ENCODE peak calls at places on chromosomes 6 and 20, in eight cellular contexts. One of them, this sample, is unnamed.

GRCh38 chr6:119713903-119714302 is 364.3 kb upstream of the MAN1A1 start:
- DNase-seq in IMR-90: no peak
- DNase-seq in A549: no peak
- DNase-seq in SK-N-SH: no peak
- DNase-seq in GM12878: no peak
- DNase-seq in K562: no peak
- DNase-seq in H1: no peak
- DNase-seq in HepG2: no peak
- DNase-seq in this sample: no peak

GRCh38 chr6:21648475-21649050 is 55.0 kb downstream of the SOX4 start:
- DNase-seq in IMR-90: no peak
- DNase-seq in A549: no peak
- DNase-seq in SK-N-SH: no peak
- DNase-seq in GM12878: no peak
- DNase-seq in K562: no peak
- DNase-seq in H1: no peak
- DNase-seq in HepG2: no peak
- DNase-seq in this sample: no peak

GRCh38 chr6:127821431-127821830 is 79.4 kb downstream of the THEMIS start:
- DNase-seq in IMR-90: no peak
- DNase-seq in A549: no peak
- DNase-seq in SK-N-SH: no peak
- DNase-seq in GM12878: no peak
- DNase-seq in K562: no peak
- DNase-seq in H1: no peak
- DNase-seq in HepG2: no peak
- DNase-seq in this sample: no peak

GRCh38 chr6:73566954-73567591 is 46.2 kb upstream of the EEF1A1 start:
- DNase-seq in IMR-90: peak; percentile 35
- DNase-seq in A549: peak; percentile 91
- DNase-seq in SK-N-SH: no peak
- DNase-seq in GM12878: no peak
- DNase-seq in K562: peak; percentile 39
- DNase-seq in H1: no peak
- DNase-seq in HepG2: peak; percentile 96
- DNase-seq in this sample: peak; percentile 75

GRCh38 chr6:71258078-71258866 is 30.3 kb upstream of the OGFRL1 start:
- DNase-seq in IMR-90: no peak
- DNase-seq in A549: no peak
- DNase-seq in SK-N-SH: no peak
- DNase-seq in GM12878: no peak
- DNase-seq in K562: no peak
- DNase-seq in H1: no peak
- DNase-seq in HepG2: no peak
- DNase-seq in this sample: no peak

GRCh38 chr6:119814609-119815400 is 465.2 kb upstream of the MAN1A1 start:
- DNase-seq in IMR-90: no peak
- DNase-seq in A549: no peak
- DNase-seq in SK-N-SH: no peak
- DNase-seq in GM12878: no peak
- DNase-seq in K562: no peak
- DNase-seq in H1: no peak
- DNase-seq in HepG2: no peak
- DNase-seq in this sample: no peak

GRCh38 chr6:151098166-151098565 is 141.6 kb upstream of the AKAP12 start:
- DNase-seq in IMR-90: no peak
- DNase-seq in A549: no peak
- DNase-seq in SK-N-SH: no peak
- DNase-seq in GM12878: no peak
- DNase-seq in K562: no peak
- DNase-seq in H1: no peak
- DNase-seq in HepG2: no peak
- DNase-seq in this sample: no peak

GRCh38 chr6:26155066-26155925 is 68.1 kb downstream of the HFE start:
- DNase-seq in IMR-90: no peak
- DNase-seq in A549: peak; percentile 26
- DNase-seq in SK-N-SH: peak; percentile 51
- DNase-seq in GM12878: no peak
- DNase-seq in K562: peak; percentile 53
- DNase-seq in H1: no peak
- DNase-seq in HepG2: peak; percentile 43
- DNase-seq in this sample: no peak

GRCh38 chr6:55449219-55449618 is 122.0 kb downstream of the GFRAL start:
- DNase-seq in IMR-90: no peak
- DNase-seq in A549: peak; percentile 35
- DNase-seq in SK-N-SH: no peak
- DNase-seq in GM12878: no peak
- DNase-seq in K562: no peak
- DNase-seq in H1: no peak
- DNase-seq in HepG2: no peak
- DNase-seq in this sample: no peak

GRCh38 chr6:163526356-163526755 is 111.8 kb downstream of the QKI start:
- DNase-seq in IMR-90: no peak
- DNase-seq in A549: no peak
- DNase-seq in SK-N-SH: no peak
- DNase-seq in GM12878: no peak
- DNase-seq in K562: no peak
- DNase-seq in H1: no peak
- DNase-seq in HepG2: no peak
- DNase-seq in this sample: no peak

GRCh38 chr6:131164506-131164905 is 29.2 kb downstream of the AKAP7 start:
- DNase-seq in IMR-90: peak; percentile 14
- DNase-seq in A549: no peak
- DNase-seq in SK-N-SH: no peak
- DNase-seq in GM12878: no peak
- DNase-seq in K562: no peak
- DNase-seq in H1: no peak
- DNase-seq in HepG2: peak; percentile 10
- DNase-seq in this sample: no peak

GRCh38 chr20:33444797-33445560 is 1.4 kb upstream of the SNTA1 start:
- DNase-seq in IMR-90: no peak
- DNase-seq in A549: peak; percentile 36
- DNase-seq in SK-N-SH: no peak
- DNase-seq in GM12878: no peak
- DNase-seq in K562: peak; percentile 55
- DNase-seq in H1: no peak
- DNase-seq in HepG2: peak; percentile 75
- DNase-seq in this sample: no peak

GRCh38 chr6:67680297-67680932 is 954.7 kb upstream of the ADGRB3 start:
- DNase-seq in IMR-90: peak; percentile 11
- DNase-seq in A549: no peak
- DNase-seq in SK-N-SH: no peak
- DNase-seq in GM12878: no peak
- DNase-seq in K562: no peak
- DNase-seq in H1: no peak
- DNase-seq in HepG2: no peak
- DNase-seq in this sample: no peak

GRCh38 chr6:98574991-98575390 is 259.4 kb upstream of the POU3F2 start:
- DNase-seq in IMR-90: no peak
- DNase-seq in A549: peak; percentile 0
- DNase-seq in SK-N-SH: peak; percentile 70
- DNase-seq in GM12878: no peak
- DNase-seq in K562: peak; percentile 0
- DNase-seq in H1: no peak
- DNase-seq in HepG2: peak; percentile 45
- DNase-seq in this sample: no peak

GRCh38 chr20:47982574-47983360 is 197.5 kb upstream of the SULF2 start:
- DNase-seq in IMR-90: no peak
- DNase-seq in A549: no peak
- DNase-seq in SK-N-SH: no peak
- DNase-seq in GM12878: no peak
- DNase-seq in K562: no peak
- DNase-seq in H1: no peak
- DNase-seq in HepG2: no peak
- DNase-seq in this sample: no peak

GRCh38 chr20:40945754-40946451 is 82.7 kb upstream of the TOP1 start:
- DNase-seq in IMR-90: peak; percentile 52
- DNase-seq in A549: peak; percentile 59
- DNase-seq in SK-N-SH: peak; percentile 83
- DNase-seq in GM12878: no peak
- DNase-seq in K562: peak; percentile 57
- DNase-seq in H1: peak; percentile 76
- DNase-seq in HepG2: peak; percentile 72
- DNase-seq in this sample: peak; percentile 19
- TF ChIP-seq RAD21 in IMR-90: peak; percentile 64
- TF ChIP-seq RAD21 in A549: peak; percentile 51
- TF ChIP-seq RAD21 in SK-N-SH: peak; percentile 95
- TF ChIP-seq RAD21 in GM12878: peak; percentile 70
- TF ChIP-seq RAD21 in K562: peak; percentile 54
- TF ChIP-seq RAD21 in H1: peak; percentile 97
- TF ChIP-seq RAD21 in HepG2: peak; percentile 93
- TF ChIP-seq RAD21 in this sample: peak; percentile 83

GRCh38 chr6:1082040-1082935 is 229.6 kb upstream of the FOXQ1 start:
- DNase-seq in IMR-90: peak; percentile 73
- DNase-seq in A549: no peak
- DNase-seq in SK-N-SH: no peak
- DNase-seq in GM12878: no peak
- DNase-seq in K562: no peak
- DNase-seq in H1: no peak
- DNase-seq in HepG2: no peak
- DNase-seq in this sample: no peak
- TF ChIP-seq RAD21 in IMR-90: no peak
- TF ChIP-seq RAD21 in A549: no peak
- TF ChIP-seq RAD21 in SK-N-SH: no peak
- TF ChIP-seq RAD21 in GM12878: no peak
- TF ChIP-seq RAD21 in K562: no peak
- TF ChIP-seq RAD21 in H1: no peak
- TF ChIP-seq RAD21 in HepG2: no peak
- TF ChIP-seq RAD21 in this sample: no peak

DNA sequence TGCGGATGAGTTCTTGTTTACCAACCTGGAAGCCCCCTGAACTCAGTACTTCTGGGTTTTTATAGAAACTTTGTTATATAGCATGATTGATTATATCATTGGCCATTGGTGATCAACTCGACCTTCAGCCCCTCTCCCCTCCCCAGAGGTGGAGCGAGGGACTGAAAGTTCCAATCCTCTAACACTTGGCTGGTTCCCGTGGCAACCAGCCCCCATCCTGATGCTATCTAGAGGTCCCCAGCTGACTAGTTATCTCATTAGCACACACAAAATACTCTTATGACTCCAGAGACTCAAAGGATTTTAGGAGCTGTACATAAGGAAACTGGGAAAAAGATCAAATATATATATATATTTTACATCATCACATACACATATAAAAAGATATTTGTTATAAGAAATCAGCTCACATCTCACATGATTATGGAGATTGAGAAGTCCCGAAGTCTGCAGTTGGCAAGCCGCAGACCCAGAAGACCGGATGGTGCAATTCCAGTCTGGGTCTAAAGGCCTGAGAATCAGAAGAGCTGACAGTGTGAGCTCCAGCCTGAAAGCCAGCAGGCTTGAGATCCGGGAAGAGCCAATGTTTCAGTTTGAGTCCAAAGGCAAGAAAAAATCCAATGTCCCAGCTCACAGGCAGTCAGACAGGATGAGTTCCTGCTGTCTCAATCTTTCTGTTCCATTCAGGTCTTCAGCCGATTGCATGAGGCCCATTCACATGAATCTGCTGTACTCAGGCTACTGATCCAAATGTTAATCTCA is 179.3 kb upstream of the DTNBP1 start:
- DNase-seq in IMR-90: no peak
- DNase-seq in A549: no peak
- DNase-seq in SK-N-SH: no peak
- DNase-seq in GM12878: no peak
- DNase-seq in K562: no peak
- DNase-seq in H1: no peak
- DNase-seq in HepG2: no peak
- DNase-seq in this sample: no peak
- TF ChIP-seq RAD21 in IMR-90: no peak
- TF ChIP-seq RAD21 in A549: no peak
- TF ChIP-seq RAD21 in SK-N-SH: no peak
- TF ChIP-seq RAD21 in GM12878: no peak
- TF ChIP-seq RAD21 in K562: no peak
- TF ChIP-seq RAD21 in H1: no peak
- TF ChIP-seq RAD21 in HepG2: no peak
- TF ChIP-seq RAD21 in this sample: no peak

GRCh38 chr6:118372413-118372812 is 175.7 kb upstream of the PLN start:
- DNase-seq in IMR-90: peak; percentile 62
- DNase-seq in A549: no peak
- DNase-seq in SK-N-SH: peak; percentile 11
- DNase-seq in GM12878: no peak
- DNase-seq in K562: no peak
- DNase-seq in H1: no peak
- DNase-seq in HepG2: no peak
- DNase-seq in this sample: no peak
- TF ChIP-seq RAD21 in IMR-90: no peak
- TF ChIP-seq RAD21 in A549: no peak
- TF ChIP-seq RAD21 in SK-N-SH: no peak
- TF ChIP-seq RAD21 in GM12878: no peak
- TF ChIP-seq RAD21 in K562: no peak
- TF ChIP-seq RAD21 in H1: no peak
- TF ChIP-seq RAD21 in HepG2: no peak
- TF ChIP-seq RAD21 in this sample: no peak

DNA sequence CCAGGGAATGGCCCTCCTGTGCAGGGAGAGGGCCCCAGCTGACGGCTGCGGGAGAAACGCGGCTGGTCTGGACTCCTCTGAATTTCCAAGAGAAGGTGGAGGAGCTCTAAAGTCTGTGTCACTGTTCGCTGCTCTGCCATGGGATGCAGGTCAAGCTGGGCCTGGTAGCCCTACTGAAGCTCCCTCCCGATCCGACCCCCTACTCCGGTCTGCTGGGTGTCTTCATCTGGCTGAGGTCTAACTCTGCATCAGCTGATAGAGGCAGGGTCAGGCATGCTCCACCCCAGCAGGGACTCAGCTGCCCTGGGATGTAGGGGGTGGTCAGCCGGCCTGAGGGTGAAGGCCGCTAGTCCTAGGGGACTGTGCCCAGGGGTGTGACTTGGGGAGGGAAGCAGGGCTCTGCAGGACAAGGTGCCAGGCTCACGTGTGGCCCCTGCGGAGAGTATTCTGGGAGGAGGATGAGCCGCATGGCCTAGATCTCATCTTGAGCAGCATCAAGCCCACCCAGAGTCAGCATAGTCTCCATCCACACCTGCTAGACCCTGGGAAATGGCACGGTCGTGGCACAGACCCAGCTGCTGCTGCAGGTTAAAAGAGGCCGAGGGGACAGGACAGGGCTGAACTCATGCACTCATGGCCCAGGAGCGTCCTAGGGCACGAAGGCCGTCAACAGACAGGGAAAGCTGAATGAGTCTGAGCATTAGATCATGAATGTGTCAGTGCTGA is 1.4 kb downstream of the CST3 start:
- DNase-seq in IMR-90: no peak
- DNase-seq in A549: no peak
- DNase-seq in SK-N-SH: no peak
- DNase-seq in GM12878: no peak
- DNase-seq in K562: no peak
- DNase-seq in H1: no peak
- DNase-seq in HepG2: no peak
- DNase-seq in this sample: no peak
- TF ChIP-seq RAD21 in IMR-90: no peak
- TF ChIP-seq RAD21 in A549: no peak
- TF ChIP-seq RAD21 in SK-N-SH: no peak
- TF ChIP-seq RAD21 in GM12878: no peak
- TF ChIP-seq RAD21 in K562: no peak
- TF ChIP-seq RAD21 in H1: no peak
- TF ChIP-seq RAD21 in HepG2: no peak
- TF ChIP-seq RAD21 in this sample: no peak

GRCh38 chr20:2756056-2756611 is 44.3 kb downstream of the CPXM1 start:
- DNase-seq in IMR-90: peak; percentile 51
- DNase-seq in A549: peak; percentile 60
- DNase-seq in SK-N-SH: peak; percentile 85
- DNase-seq in GM12878: no peak
- DNase-seq in K562: peak; percentile 49
- DNase-seq in H1: peak; percentile 68
- DNase-seq in HepG2: peak; percentile 64
- DNase-seq in this sample: peak; percentile 19
- TF ChIP-seq RAD21 in IMR-90: peak; percentile 93
- TF ChIP-seq RAD21 in A549: peak; percentile 83
- TF ChIP-seq RAD21 in SK-N-SH: peak; percentile 79
- TF ChIP-seq RAD21 in GM12878: peak; percentile 58
- TF ChIP-seq RAD21 in K562: peak; percentile 69
- TF ChIP-seq RAD21 in H1: peak; percentile 96
- TF ChIP-seq RAD21 in HepG2: peak; percentile 84
- TF ChIP-seq RAD21 in this sample: peak; percentile 86

GRCh38 chr20:41654884-41655283 is 36.7 kb upstream of the CHD6 start:
- DNase-seq in IMR-90: peak; percentile 23
- DNase-seq in A549: no peak
- DNase-seq in SK-N-SH: no peak
- DNase-seq in GM12878: no peak
- DNase-seq in K562: peak; percentile 36
- DNase-seq in H1: no peak
- DNase-seq in HepG2: no peak
- DNase-seq in this sample: no peak
- TF ChIP-seq RAD21 in IMR-90: no peak
- TF ChIP-seq RAD21 in A549: no peak
- TF ChIP-seq RAD21 in SK-N-SH: no peak
- TF ChIP-seq RAD21 in GM12878: no peak
- TF ChIP-seq RAD21 in K562: no peak
- TF ChIP-seq RAD21 in H1: no peak
- TF ChIP-seq RAD21 in HepG2: no peak
- TF ChIP-seq RAD21 in this sample: no peak